ENCODE peak calls at places on chromosomes 7 and 10, in six cellular contexts. B, I, Z, M, R and S are unnamed samples.

GRCh38 chr7:97006146-97006950 is 995 bp downstream of the DLX6 start:
- DNase-seq in B (peak; percentile 72), I (no peak), Z (no peak), M (peak; percentile 88), R (no peak), S (no peak)

GRCh38 chr10:32065871-32066270 is 9.6 kb upstream of the KIF5B start:
- DNase-seq in B (no peak), I (no peak), Z (no peak), M (no peak), R (no peak), S (no peak)

GRCh38 chr7:158778476-158778875 is 50.8 kb downstream of the ESYT2 start:
- DNase-seq in B (no peak), I (peak; percentile 16), Z (no peak), M (no peak), R (no peak), S (no peak)

GRCh38 chr10:59382831-59383295 is 20.5 kb upstream of the FAM13C start:
- DNase-seq in B (no peak), I (peak; percentile 86), Z (no peak), M (no peak), R (no peak), S (no peak)

GRCh38 chr10:119268871-119269506 is 61.6 kb downstream of the GRK5 start:
- DNase-seq in B (no peak), I (no peak), Z (no peak), M (no peak), R (peak; percentile 79), S (peak; percentile 62)

GRCh38 chr7:33243319-33243881 is 114.0 kb downstream of the BBS9 start:
- DNase-seq in B (peak; percentile 48), I (peak; percentile 27), Z (no peak), M (no peak), R (no peak), S (peak; percentile 17)

GRCh38 chr7:17046666-17047065 is 164.9 kb upstream of the AGR3 start:
- DNase-seq in B (no peak), I (no peak), Z (no peak), M (no peak), R (no peak), S (no peak)

GRCh38 chr7:141511370-141512335 is 39.6 kb upstream of the AGK start:
- DNase-seq in B (no peak), I (no peak), Z (peak; percentile 24), M (no peak), R (no peak), S (no peak)

GRCh38 chr10:16968722-16969055 is 151.5 kb upstream of the RSU1 start:
- DNase-seq in B (no peak), I (no peak), Z (no peak), M (no peak), R (no peak), S (no peak)

GRCh38 chr7:113247198-113247597 is 128.8 kb upstream of the SMIM30 start:
- DNase-seq in B (no peak), I (no peak), Z (no peak), M (no peak), R (no peak), S (no peak)

GRCh38 chr7:157434231-157434630 is 97.4 kb downstream of the DNAJB6 start:
- DNase-seq in B (no peak), I (no peak), Z (peak; percentile 17), M (peak; percentile 81), R (no peak), S (no peak)

GRCh38 chr10:72800000-72800740 is 93.4 kb upstream of the OIT3 start:
- DNase-seq in B (peak; percentile 78), I (no peak), Z (no peak), M (no peak), R (no peak), S (no peak)

GRCh38 chr7:81051811-81052413 is 133.1 kb upstream of the SEMA3C start:
- DNase-seq in B (no peak), I (no peak), Z (no peak), M (no peak), R (no peak), S (no peak)

GRCh38 chr10:103928784-103929183 is 10.8 kb upstream of the STN1 start:
- DNase-seq in B (no peak), I (no peak), Z (no peak), M (no peak), R (no peak), S (no peak)

GRCh38 chr10:5518143-5518542 is 6.6 kb upstream of the CALML3 start:
- DNase-seq in B (peak; percentile 84), I (no peak), Z (no peak), M (peak; percentile 52), R (no peak), S (no peak)

GRCh38 chr10:86727459-86727858 is 29.0 kb upstream of the BMPR1A start:
- DNase-seq in B (no peak), I (no peak), Z (no peak), M (no peak), R (no peak), S (no peak)

GRCh38 chr7:80140388-80140787 is 5.8 kb downstream of the GNAI1 start:
- DNase-seq in B (no peak), I (no peak), Z (no peak), M (no peak), R (no peak), S (no peak)

GRCh38 chr10:92575961-92576360 is 2.1 kb upstream of the IDE start:
- DNase-seq in B (no peak), I (no peak), Z (no peak), M (no peak), R (no peak), S (no peak)

GRCh38 chr10:13555884-13556529 is 27.2 kb upstream of the BEND7 start:
- DNase-seq in B (no peak), I (no peak), Z (no peak), M (no peak), R (no peak), S (no peak)

GRCh38 chr7:73519867-73520672 is 2.0 kb downstream of the BAZ1B start:
- DNase-seq in B (peak; percentile 33), I (no peak), Z (no peak), M (peak; percentile 82), R (peak; percentile 17), S (no peak)

GRCh38 chr7:55571534-55572377 is 546 bp downstream of the VOPP1 start:
- DNase-seq in B (peak; percentile 34), I (no peak), Z (no peak), M (peak; percentile 94), R (peak; percentile 64), S (peak; percentile 42)

GRCh38 chr7:1940863-1941262 is 270.8 kb downstream of the ELFN1 start:
- DNase-seq in B (no peak), I (no peak), Z (no peak), M (no peak), R (no peak), S (no peak)

GRCh38 chr7:114943953-114944741 is 22.3 kb downstream of the MDFIC start:
- DNase-seq in B (no peak), I (no peak), Z (no peak), M (no peak), R (no peak), S (no peak)

GRCh38 chr7:37901890-37902524 is 14.6 kb downstream of the SFRP4 start:
- DNase-seq in B (peak; percentile 75), I (no peak), Z (no peak), M (no peak), R (no peak), S (no peak)

GRCh38 chr7:95589766-95590165 is 6.5 kb downstream of the PDK4 start:
- DNase-seq in B (no peak), I (no peak), Z (no peak), M (no peak), R (no peak), S (no peak)
- H3K4me3 ChIP-seq in B (no peak overlapping the region), I (no peak overlapping the region), Z (peak overlapping the region; percentile 82), M (no peak overlapping the region), R (no peak overlapping the region), S (no peak overlapping the region)

DNA sequence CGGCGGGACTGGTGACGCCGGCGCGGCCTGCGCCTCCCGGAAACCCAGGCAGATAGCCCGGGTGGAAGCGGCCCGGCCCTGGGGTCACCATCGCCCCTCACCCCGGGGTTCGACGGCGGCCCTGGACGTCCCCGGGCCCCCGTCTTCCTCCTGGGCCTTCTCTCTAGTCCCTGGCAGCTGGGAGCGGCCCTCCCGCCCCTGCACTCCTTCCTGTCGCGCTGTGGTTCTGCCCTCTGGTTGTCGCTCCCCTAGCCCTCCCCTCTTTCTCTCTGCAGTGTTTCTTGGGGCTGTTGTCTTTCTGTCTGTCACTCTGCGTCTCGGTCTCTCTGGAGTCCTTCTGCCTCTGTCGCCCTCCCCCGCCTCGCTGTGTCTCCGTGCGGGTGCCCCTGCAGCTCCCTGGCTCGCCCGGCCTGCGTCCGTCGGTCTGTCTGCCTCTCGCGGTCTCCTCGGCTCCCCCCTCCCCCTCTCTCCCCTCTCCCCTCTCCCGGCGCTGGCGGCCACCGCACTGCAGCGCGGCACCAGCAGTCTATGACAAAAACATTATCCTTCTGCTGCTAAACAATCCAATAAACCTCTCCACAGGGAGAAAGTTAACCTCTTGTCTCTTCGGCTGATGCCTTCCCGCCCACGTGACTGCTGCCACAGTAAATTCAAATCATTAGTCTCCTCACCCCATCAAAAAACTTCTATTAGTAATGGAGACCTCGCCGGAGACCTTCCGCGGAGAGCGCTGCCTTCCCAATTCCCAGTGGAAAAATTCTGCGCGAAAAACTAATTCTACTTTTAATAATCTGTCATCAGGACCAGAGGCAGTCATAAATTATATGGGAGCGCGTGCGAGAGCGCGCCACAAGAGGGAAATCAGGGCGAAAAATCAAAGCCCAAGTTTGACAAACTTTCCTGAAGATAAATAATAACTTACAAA is 90.3 kb upstream of the PAX2 start:
- DNase-seq in B (no peak), I (no peak), Z (no peak), M (no peak), R (peak; percentile 25), S (peak; percentile 64)
- H3K4me3 ChIP-seq in B (peak overlapping the region; percentile 34), I (no peak overlapping the region), Z (no peak overlapping the region), M (no peak overlapping the region), R (no peak overlapping the region), S (peak overlapping the region; percentile 61)

GRCh38 chr7:23767514-23767913 is 57.5 kb downstream of the STK31 start:
- DNase-seq in B (no peak), I (no peak), Z (no peak), M (no peak), R (no peak), S (no peak)
- H3K4me3 ChIP-seq in B (no peak overlapping the region), I (no peak overlapping the region), Z (no peak overlapping the region), M (no peak overlapping the region), R (no peak overlapping the region), S (no peak overlapping the region)

GRCh38 chr10:132037676-132037975 is 28.1 kb upstream of the JAKMIP3 start:
- DNase-seq in B (no peak), I (no peak), Z (no peak), M (no peak), R (no peak), S (no peak)
- H3K4me3 ChIP-seq in B (no peak overlapping the region), I (no peak overlapping the region), Z (peak overlapping the region; percentile 60), M (no peak overlapping the region), R (no peak overlapping the region), S (no peak overlapping the region)

DNA sequence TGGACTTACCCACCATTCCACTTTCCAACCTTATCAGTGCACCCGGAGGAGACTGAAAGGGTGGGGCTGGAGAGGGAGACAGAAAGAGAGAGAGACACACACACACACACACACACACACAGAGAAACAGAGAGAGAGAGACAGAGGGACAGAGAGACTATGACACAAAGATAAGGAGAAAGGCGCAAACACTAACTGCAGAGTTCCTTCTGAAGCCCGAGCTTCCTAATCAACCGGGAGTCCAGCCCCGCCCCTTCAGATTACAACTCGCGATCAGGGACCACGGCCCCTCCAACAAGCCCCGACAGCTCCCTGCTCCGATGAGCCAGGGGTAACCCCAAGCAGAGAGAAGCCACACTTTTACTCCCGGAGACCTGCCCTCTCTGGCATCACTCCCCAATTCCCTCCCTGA is 499 bp downstream of the GAL3ST4 start:
- DNase-seq in B (no peak), I (no peak), Z (no peak), M (no peak), R (no peak), S (no peak)
- H3K4me3 ChIP-seq in B (peak overlapping the region; percentile 31), I (peak overlapping the region; percentile 63), Z (peak overlapping the region; percentile 11), M (peak overlapping the region; percentile 33), R (peak overlapping the region; percentile 74), S (peak overlapping the region; percentile 46)